ENCODE peak calls at places on chromosomes 12 and 14, in five cellular contexts. One of them, this sample, is unnamed.

GRCh38 chr12:89801284-89801683 is 92.6 kb upstream of the ATP2B1 start:
- DNase-seq in transverse colon: no peak
- DNase-seq in NCI-H1105: no peak
- DNase-seq in anterior cingulate cortex: no peak
- DNase-seq in fibroblast of the aortic adventitia: no peak
- DNase-seq in this sample: no peak

GRCh38 chr12:131046813-131047788 is 93.4 kb downstream of the ADGRD1 start:
- DNase-seq in NCI-H1105: no peak
- DNase-seq in fibroblast of the aortic adventitia: no peak
- DNase-seq in anterior cingulate cortex: no peak
- DNase-seq in transverse colon: no peak
- DNase-seq in this sample: no peak

GRCh38 chr14:71320734-71321555 is 413.7 kb downstream of the PCNX1 start:
- DNase-seq in transverse colon: peak
- DNase-seq in NCI-H1105: peak
- DNase-seq in fibroblast of the aortic adventitia: peak
- DNase-seq in anterior cingulate cortex: peak
- DNase-seq in this sample: no peak

GRCh38 chr12:5201554-5202243 is 158.0 kb downstream of the KCNA5 start:
- DNase-seq in fibroblast of the aortic adventitia: no peak
- DNase-seq in transverse colon: no peak
- DNase-seq in anterior cingulate cortex: no peak
- DNase-seq in NCI-H1105: no peak
- DNase-seq in this sample: no peak

GRCh38 chr14:74963178-74963704 is 7.8 kb upstream of the PGF start:
- DNase-seq in NCI-H1105: no peak
- DNase-seq in anterior cingulate cortex: no peak
- DNase-seq in fibroblast of the aortic adventitia: no peak
- DNase-seq in transverse colon: no peak
- DNase-seq in this sample: no peak

GRCh38 chr14:21486640-21487087 is 9.7 kb downstream of the TOX4 start:
- DNase-seq in fibroblast of the aortic adventitia: peak
- DNase-seq in NCI-H1105: no peak
- DNase-seq in transverse colon: no peak
- DNase-seq in anterior cingulate cortex: no peak
- DNase-seq in this sample: no peak

GRCh38 chr14:32364941-32365340 is 35.8 kb downstream of the AKAP6 start:
- DNase-seq in NCI-H1105: no peak
- DNase-seq in transverse colon: no peak
- DNase-seq in anterior cingulate cortex: no peak
- DNase-seq in fibroblast of the aortic adventitia: no peak
- DNase-seq in this sample: no peak

GRCh38 chr14:100443643-100444042 is 120.5 kb downstream of the SLC25A47 start:
- DNase-seq in fibroblast of the aortic adventitia: no peak
- DNase-seq in transverse colon: no peak
- DNase-seq in anterior cingulate cortex: no peak
- DNase-seq in NCI-H1105: no peak
- DNase-seq in this sample: no peak

GRCh38 chr14:31388687-31389413 is 31.5 kb downstream of the HEATR5A start:
- DNase-seq in fibroblast of the aortic adventitia: peak
- DNase-seq in transverse colon: no peak
- DNase-seq in anterior cingulate cortex: no peak
- DNase-seq in NCI-H1105: no peak
- DNase-seq in this sample: no peak

GRCh38 chr12:122006186-122006926 is 15.3 kb upstream of the BCL7A start:
- DNase-seq in fibroblast of the aortic adventitia: no peak
- DNase-seq in NCI-H1105: no peak
- DNase-seq in anterior cingulate cortex: no peak
- DNase-seq in transverse colon: no peak
- DNase-seq in this sample: no peak

GRCh38 chr12:113040722-113041168 is 15.8 kb upstream of the DTX1 start:
- DNase-seq in NCI-H1105: no peak
- DNase-seq in fibroblast of the aortic adventitia: peak
- DNase-seq in transverse colon: peak
- DNase-seq in anterior cingulate cortex: no peak
- DNase-seq in this sample: no peak

GRCh38 chr14:20687362-20688166 is 1.0 kb upstream of the ANG start:
- DNase-seq in transverse colon: peak
- DNase-seq in NCI-H1105: no peak
- DNase-seq in fibroblast of the aortic adventitia: no peak
- DNase-seq in anterior cingulate cortex: no peak
- DNase-seq in this sample: no peak

GRCh38 chr14:104593241-104593701 is 11.3 kb downstream of the TMEM179 start:
- DNase-seq in transverse colon: no peak
- DNase-seq in NCI-H1105: no peak
- DNase-seq in anterior cingulate cortex: no peak
- DNase-seq in fibroblast of the aortic adventitia: no peak
- DNase-seq in this sample: no peak

GRCh38 chr14:104392001-104392395 is 187.6 kb upstream of the C14orf180 start:
- DNase-seq in transverse colon: no peak
- DNase-seq in fibroblast of the aortic adventitia: no peak
- DNase-seq in NCI-H1105: no peak
- DNase-seq in anterior cingulate cortex: no peak
- DNase-seq in this sample: no peak

GRCh38 chr12:50505386-50505827 is 622 bp downstream of the DIP2B start:
- DNase-seq in fibroblast of the aortic adventitia: peak
- DNase-seq in NCI-H1105: no peak
- DNase-seq in transverse colon: peak
- DNase-seq in anterior cingulate cortex: peak
- DNase-seq in this sample: no peak

GRCh38 chr12:40106202-40106533 is 287 bp upstream of the SLC2A13 start:
- DNase-seq in NCI-H1105: peak
- DNase-seq in anterior cingulate cortex: no peak
- DNase-seq in fibroblast of the aortic adventitia: no peak
- DNase-seq in transverse colon: no peak
- DNase-seq in this sample: peak

GRCh38 chr12:116442981-116443380 is 116.2 kb upstream of the MAP1LC3B2 start:
- DNase-seq in transverse colon: no peak
- DNase-seq in anterior cingulate cortex: no peak
- DNase-seq in fibroblast of the aortic adventitia: peak
- DNase-seq in NCI-H1105: no peak
- DNase-seq in this sample: no peak

GRCh38 chr12:111748867-111749266 is 17.9 kb upstream of the ALDH2 start:
- DNase-seq in anterior cingulate cortex: no peak
- DNase-seq in transverse colon: no peak
- DNase-seq in fibroblast of the aortic adventitia: no peak
- DNase-seq in NCI-H1105: no peak
- DNase-seq in this sample: no peak

GRCh38 chr12:64392221-64392620 is 1.7 kb upstream of the C12orf56 start:
- DNase-seq in transverse colon: no peak
- DNase-seq in NCI-H1105: no peak
- DNase-seq in fibroblast of the aortic adventitia: peak
- DNase-seq in anterior cingulate cortex: no peak
- DNase-seq in this sample: no peak

GRCh38 chr12:112031472-112031871 is 18.2 kb downstream of the ERP29 start:
- DNase-seq in NCI-H1105: no peak
- DNase-seq in fibroblast of the aortic adventitia: no peak
- DNase-seq in transverse colon: no peak
- DNase-seq in anterior cingulate cortex: no peak
- DNase-seq in this sample: no peak

GRCh38 chr14:89428556-89429196 is 11.6 kb upstream of the FOXN3 start:
- DNase-seq in fibroblast of the aortic adventitia: peak
- DNase-seq in transverse colon: no peak
- DNase-seq in anterior cingulate cortex: no peak
- DNase-seq in NCI-H1105: peak
- DNase-seq in this sample: peak

GRCh38 chr14:105053996-105054395 is 11.2 kb downstream of the GPR132 start:
- DNase-seq in fibroblast of the aortic adventitia: no peak
- DNase-seq in NCI-H1105: no peak
- DNase-seq in transverse colon: no peak
- DNase-seq in anterior cingulate cortex: no peak
- DNase-seq in this sample: no peak

GRCh38 chr14:92735344-92735743 is 13.1 kb downstream of the LGMN start:
- DNase-seq in transverse colon: no peak
- DNase-seq in NCI-H1105: no peak
- DNase-seq in fibroblast of the aortic adventitia: no peak
- DNase-seq in anterior cingulate cortex: no peak
- DNase-seq in this sample: no peak

GRCh38 chr12:127485528-127485927 is 781.4 kb upstream of the TMEM132C start:
- DNase-seq in NCI-H1105: no peak
- DNase-seq in anterior cingulate cortex: no peak
- DNase-seq in transverse colon: peak
- DNase-seq in fibroblast of the aortic adventitia: peak
- DNase-seq in this sample: no peak

GRCh38 chr12:4535092-4535491 is 3.6 kb upstream of the RAD51AP1 start:
- DNase-seq in anterior cingulate cortex: no peak
- DNase-seq in transverse colon: no peak
- DNase-seq in NCI-H1105: no peak
- DNase-seq in fibroblast of the aortic adventitia: no peak
- DNase-seq in this sample: no peak

GRCh38 chr12:112584266-112584722 is 165.5 kb downstream of the PTPN11 start:
- DNase-seq in transverse colon: no peak
- DNase-seq in anterior cingulate cortex: no peak
- DNase-seq in NCI-H1105: no peak
- DNase-seq in fibroblast of the aortic adventitia: no peak
- DNase-seq in this sample: peak

GRCh38 chr12:70467908-70468733 is 102.0 kb downstream of the KCNMB4 start:
- DNase-seq in NCI-H1105: no peak
- DNase-seq in fibroblast of the aortic adventitia: no peak
- DNase-seq in anterior cingulate cortex: no peak
- DNase-seq in transverse colon: peak
- DNase-seq in this sample: peak

GRCh38 chr12:3770891-3771290 is 18.0 kb upstream of the CRACR2A start:
- DNase-seq in transverse colon: no peak
- DNase-seq in NCI-H1105: no peak
- DNase-seq in anterior cingulate cortex: no peak
- DNase-seq in fibroblast of the aortic adventitia: peak
- DNase-seq in this sample: no peak

GRCh38 chr14:36207500-36207899 is 31.0 kb upstream of the PTCSC3 start:
- DNase-seq in transverse colon: no peak
- DNase-seq in NCI-H1105: no peak
- DNase-seq in anterior cingulate cortex: no peak
- DNase-seq in fibroblast of the aortic adventitia: peak
- DNase-seq in this sample: peak

GRCh38 chr12:100138048-100138907 is 4.4 kb downstream of the BLTP3B start:
- DNase-seq in fibroblast of the aortic adventitia: peak
- DNase-seq in anterior cingulate cortex: no peak
- DNase-seq in transverse colon: no peak
- DNase-seq in NCI-H1105: no peak
- DNase-seq in this sample: no peak

GRCh38 chr12:108608616-108609015 is 10.7 kb upstream of the TMEM119 start:
- DNase-seq in fibroblast of the aortic adventitia: no peak
- DNase-seq in anterior cingulate cortex: no peak
- DNase-seq in NCI-H1105: no peak
- DNase-seq in transverse colon: no peak
- DNase-seq in this sample: no peak

GRCh38 chr14:68574461-68574860 is 218.4 kb downstream of the ZFP36L1 start:
- DNase-seq in transverse colon: no peak
- DNase-seq in fibroblast of the aortic adventitia: no peak
- DNase-seq in anterior cingulate cortex: no peak
- DNase-seq in NCI-H1105: no peak
- DNase-seq in this sample: no peak

GRCh38 chr14:77892381-77892871 is 92.5 kb downstream of the ADCK1 start:
- DNase-seq in transverse colon: no peak
- DNase-seq in anterior cingulate cortex: no peak
- DNase-seq in fibroblast of the aortic adventitia: peak
- DNase-seq in NCI-H1105: no peak
- DNase-seq in this sample: no peak

GRCh38 chr14:82642425-82642824 is 1108.8 kb upstream of the SEL1L start:
- DNase-seq in transverse colon: no peak
- DNase-seq in anterior cingulate cortex: no peak
- DNase-seq in NCI-H1105: no peak
- DNase-seq in fibroblast of the aortic adventitia: no peak
- DNase-seq in this sample: peak

This sample was measured in SHP77 treated with DMSO at 0.1 percent for 48 hours.